ENCODE peak calls at places on chromosomes 11 and 22, in four cellular contexts. Y, O, E and P are unnamed samples.

GRCh38 chr11:111541209-111542061 is 915 bp downstream of the LAYN start:
- DNase-seq in Y (peak), O (no peak), E (no peak), P (peak)

GRCh38 chr11:128615612-128616011 is 28.3 kb upstream of the ETS1 start:
- DNase-seq in E (no peak), Y (no peak), O (no peak), P (no peak)

GRCh38 chr11:103109818-103110388 is 677 bp downstream of the DYNC2H1 start:
- DNase-seq in Y (peak), E (no peak), O (no peak), P (no peak)

GRCh38 chr11:104968856-104969776 is 742 bp upstream of the CASP4 start:
- DNase-seq in E (no peak), Y (no peak), O (no peak), P (peak)

GRCh38 chr22:46067159-46068111 is 82.9 kb upstream of the PPARA start:
- DNase-seq in O (no peak), E (no peak), Y (peak), P (no peak)

GRCh38 chr11:61071208-61071681 is 31.0 kb upstream of the CD5 start:
- DNase-seq in Y (no peak), E (peak), O (peak), P (peak)

GRCh38 chr11:100719809-100720221 is 32.7 kb downstream of the ARHGAP42 start:
- DNase-seq in E (no peak), Y (peak), O (no peak), P (no peak)

GRCh38 chr11:11416917-11417316 is 63.9 kb upstream of the CSNK2A3 start:
- DNase-seq in E (no peak), O (no peak), Y (peak), P (peak)

GRCh38 chr11:103888541-103888951 is 147.9 kb upstream of the DDI1 start:
- DNase-seq in E (no peak), Y (no peak), O (no peak), P (no peak)

GRCh38 chr11:121451178-121451981 is 734 bp upstream of the SORL1 start:
- DNase-seq in E (peak), Y (no peak), O (peak), P (peak)

GRCh38 chr11:12544986-12545775 is 129.0 kb upstream of the TEAD1 start:
- DNase-seq in O (no peak), E (peak), Y (peak), P (no peak)

GRCh38 chr22:17786435-17787158 is 12.3 kb upstream of the BID start:
- DNase-seq in O (no peak), E (no peak), Y (peak), P (peak)

GRCh38 chr11:116426761-116427160 is 346.0 kb downstream of the BUD13 start:
- DNase-seq in O (no peak), E (no peak), Y (no peak), P (no peak)

GRCh38 chr11:93969925-93970922 is 50.9 kb upstream of the HEPHL1 start:
- DNase-seq in O (no peak), Y (no peak), E (no peak), P (no peak)

GRCh38 chr11:75194147-75194546 is 43.2 kb downstream of the SLCO2B1 start:
- DNase-seq in E (no peak), Y (no peak), O (no peak), P (no peak)

GRCh38 chr22:38758276-38758945 is 2.6 kb upstream of the SUN2 start:
- DNase-seq in Y (no peak), O (peak), E (no peak), P (peak)

GRCh38 chr22:45908961-45909360 is 68.0 kb downstream of the WNT7B start:
- DNase-seq in Y (no peak), O (no peak), E (no peak), P (no peak)

GRCh38 chr11:61946894-61947293 is 3.3 kb upstream of the BEST1 start:
- DNase-seq in E (no peak), O (no peak), Y (no peak), P (no peak)

GRCh38 chr22:43001271-43002197 is 13.4 kb downstream of the PACSIN2 start:
- DNase-seq in O (no peak), E (peak), Y (peak), P (peak)

DNA sequence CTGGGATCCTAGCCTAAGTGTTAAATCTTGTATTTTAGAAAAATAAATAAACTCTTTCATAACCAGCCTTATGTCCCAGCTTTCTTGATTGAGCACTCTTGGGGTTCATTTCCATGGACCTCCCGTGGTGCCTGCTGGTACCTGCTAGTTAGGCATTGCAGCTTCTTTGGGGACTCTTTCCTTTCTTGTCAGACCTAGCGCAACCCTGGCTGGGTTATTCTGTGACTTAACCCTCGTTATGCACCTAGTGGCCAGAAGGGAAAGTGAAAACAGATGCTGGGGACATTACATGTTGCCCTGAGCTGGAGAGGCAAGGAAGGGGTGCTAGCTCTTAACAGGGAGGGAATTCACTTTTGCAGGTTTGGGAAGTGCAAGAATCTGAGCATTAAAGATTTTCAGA is 46.8 kb downstream of the APIP start:
- DNase-seq in O (no peak), E (peak), Y (no peak), P (peak)
- TF ChIP-seq CTCF in O (no peak), E (peak), Y (peak), P (peak)

GRCh38 chr11:47409440-47410403 is 1.3 kb downstream of the SLC39A13 start:
- DNase-seq in Y (no peak), E (no peak), O (no peak), P (no peak)
- TF ChIP-seq CTCF in Y (no peak), E (no peak), O (no peak), P (no peak)

DNA sequence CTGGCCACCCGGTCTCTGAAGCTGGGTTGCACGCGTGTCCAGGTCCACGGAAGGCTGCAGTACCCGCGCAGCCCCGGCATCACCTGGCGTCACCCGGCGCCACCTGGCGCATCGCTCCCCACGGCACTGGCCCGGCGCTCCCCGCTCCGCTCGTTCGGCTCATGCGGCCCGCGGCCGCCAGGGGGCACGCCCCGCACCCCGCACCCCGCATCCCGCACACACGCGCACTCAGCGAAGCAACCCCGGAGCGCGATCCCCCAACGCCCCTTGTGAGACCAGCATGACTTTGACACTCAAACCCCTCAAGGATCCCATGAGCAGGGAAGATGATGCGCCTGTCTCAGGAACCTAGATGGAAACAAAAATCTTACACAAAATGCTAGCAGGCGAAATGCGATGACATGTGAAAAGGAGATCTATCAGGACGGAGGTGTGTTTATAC is 11.9 kb downstream of the B3GNT6 start:
- DNase-seq in O (peak), E (peak), Y (no peak), P (peak)
- TF ChIP-seq CTCF in O (peak), E (peak), Y (peak), P (peak)

GRCh38 chr11:64996710-64997380 is at the start of gene BATF2:
- DNase-seq in O (no peak), Y (peak), E (no peak), P (peak)
- TF ChIP-seq CTCF in O (no peak), Y (peak), E (no peak), P (peak)